ENCODE peak calls at places on chromosomes 13 and 19, in nine cellular contexts. K, V, C, O, U, J, P, H and E are unnamed samples.

GRCh38 chr13:70253411-70253810 is 145.2 kb upstream of the KLHL1 start:
- DNase-seq in K (no peak), V (no peak), C (no peak), O (no peak), U (no peak), J (no peak), P (no peak), H (no peak), E (no peak)

GRCh38 chr13:80259159-80259558 is 81.8 kb downstream of the SPRY2 start:
- DNase-seq in K (no peak), V (no peak), C (no peak), O (peak), U (no peak), J (no peak), P (no peak), H (no peak), E (no peak)

GRCh38 chr13:21402586-21403307 is 56.4 kb downstream of the ZDHHC20 start:
- DNase-seq in K (no peak), V (peak), C (no peak), O (no peak), U (no peak), J (no peak), P (peak), H (no peak), E (no peak)

GRCh38 chr13:109093988-109094387 is 464.6 kb downstream of the MYO16 start:
- DNase-seq in K (no peak), V (no peak), C (no peak), O (no peak), U (no peak), J (no peak), P (no peak), H (no peak), E (no peak)

GRCh38 chr13:21074601-21075302 is 13.4 kb upstream of the LATS2 start:
- DNase-seq in K (no peak), V (peak), C (no peak), O (peak), U (no peak), J (no peak), P (no peak), H (no peak), E (no peak)

GRCh38 chr19:36420961-36421748 is 2.7 kb upstream of the ZFP82 start:
- DNase-seq in K (no peak), V (peak), C (peak), O (no peak), U (no peak), J (no peak), P (no peak), H (no peak), E (no peak)

GRCh38 chr13:27954406-27954851 is 14.7 kb downstream of the CDX2 start:
- DNase-seq in K (no peak), V (no peak), C (no peak), O (no peak), U (peak), J (peak), P (no peak), H (peak), E (no peak)

GRCh38 chr13:80305737-80306136 is 35.2 kb downstream of the SPRY2 start:
- DNase-seq in K (no peak), V (peak), C (no peak), O (no peak), U (no peak), J (no peak), P (no peak), H (no peak), E (no peak)

GRCh38 chr19:52945652-52946321 is 16.9 kb downstream of the ZNF816 start:
- DNase-seq in K (no peak), V (no peak), C (no peak), O (no peak), U (no peak), J (no peak), P (no peak), H (no peak), E (no peak)

GRCh38 chr13:60242231-60242630 is 78.5 kb upstream of the DIAPH3 start:
- DNase-seq in K (no peak), V (no peak), C (no peak), O (no peak), U (no peak), J (no peak), P (no peak), H (no peak), E (no peak)

GRCh38 chr19:16778796-16779411 is 50.3 kb upstream of the SIN3B start:
- DNase-seq in K (peak), V (peak), C (no peak), O (peak), U (no peak), J (peak), P (no peak), H (peak), E (peak)